ENCODE peak calls at places on chromosomes 12 and 14, in six cellular contexts. H is GM10248; E is activated CD4-positive, alpha-beta T cell treated with anti-CD3 and anti-CD28 coated beads, Interleukin-2, amount 10 ng/mL, durations not matched to agents 7 days and 5 days; U is psoas muscle; T is T-helper 9 cell; O is uterus. V is an unnamed sample.

GRCh38 chr14:76217179-76217578 is 65.5 kb downstream of the GPATCH2L start:
- DNase-seq in H (no peak), E (no peak), U (no peak), T (no peak), O (no peak), V (no peak)

GRCh38 chr14:88185843-88186242 is 137.2 kb downstream of the KCNK10 start:
- DNase-seq in H (no peak), E (no peak), U (no peak), T (no peak), O (no peak), V (no peak)

GRCh38 chr14:22485178-22485577 is 103.8 kb downstream of the DAD1 start:
- DNase-seq in H (no peak), E (no peak), U (no peak), T (no peak), O (no peak), V (peak)

GRCh38 chr12:5665615-5666014 is 233.7 kb downstream of the NTF3 start:
- DNase-seq in H (no peak), E (no peak), U (no peak), T (no peak), O (no peak), V (peak)

GRCh38 chr14:67526676-67527459 is 6.2 kb upstream of the PLEKHH1 start:
- DNase-seq in H (peak), E (peak), U (peak), T (no peak), O (no peak), V (peak)

GRCh38 chr12:71054551-71054950 is 103.2 kb downstream of the TSPAN8 start:
- DNase-seq in H (no peak), E (no peak), U (no peak), T (no peak), O (no peak), V (no peak)

GRCh38 chr12:32332446-32332845 is 66.9 kb upstream of the FGD4 start:
- DNase-seq in H (no peak), E (no peak), U (no peak), T (no peak), O (no peak), V (peak)

GRCh38 chr14:77347746-77348145 is 26.9 kb downstream of the GSTZ1 start:
- DNase-seq in H (peak), E (no peak), U (no peak), T (no peak), O (no peak), V (no peak)

GRCh38 chr14:53567236-53567785 is 389.3 kb downstream of the BMP4 start:
- DNase-seq in H (no peak), E (no peak), U (no peak), T (no peak), O (no peak), V (no peak)

GRCh38 chr14:57420986-57421385 is 30.6 kb downstream of the NAA30 start:
- DNase-seq in H (no peak), E (no peak), U (no peak), T (no peak), O (no peak), V (no peak)

GRCh38 chr12:94649349-94650142 is 811 bp downstream of the TMCC3 start:
- DNase-seq in H (peak), E (peak), U (peak), T (peak), O (peak), V (peak)

GRCh38 chr12:120536064-120536791 is 2.1 kb downstream of the RNF10 start:
- DNase-seq in H (no peak), E (peak), U (no peak), T (peak), O (no peak), V (no peak)

GRCh38 chr12:52514471-52515318 is 5.5 kb downstream of the KRT5 start:
- DNase-seq in H (no peak), E (no peak), U (no peak), T (no peak), O (no peak), V (no peak)

GRCh38 chr12:103505371-103506236 is 9.8 kb upstream of the C12orf42 start:
- DNase-seq in H (peak), E (peak), U (no peak), T (no peak), O (no peak), V (no peak)

GRCh38 chr14:81412779-81413178 is 12.7 kb upstream of the STON2 start:
- DNase-seq in H (no peak), E (no peak), U (no peak), T (no peak), O (no peak), V (no peak)

GRCh38 chr12:92142251-92142896 is 3.3 kb downstream of the BTG1 start:
- DNase-seq in H (no peak), E (no peak), U (no peak), T (no peak), O (no peak), V (no peak)

GRCh38 chr12:120137833-120138232 is 21.3 kb upstream of the RAB35 start:
- DNase-seq in H (no peak), E (no peak), U (no peak), T (no peak), O (no peak), V (no peak)

GRCh38 chr12:132280436-132280835 is 49.0 kb downstream of the GALNT9 start:
- DNase-seq in H (no peak), E (no peak), U (peak), T (no peak), O (no peak), V (no peak)

GRCh38 chr12:1212529-1212928 is 221.5 kb downstream of the ERC1 start:
- DNase-seq in H (no peak), E (no peak), U (no peak), T (no peak), O (no peak), V (no peak)

GRCh38 chr12:68871899-68872298 is 61.1 kb downstream of the CPM start:
- DNase-seq in H (peak), E (no peak), U (no peak), T (no peak), O (no peak), V (no peak)